ENCODE peak calls at places on chromosomes 13 and 19, in eight cellular contexts. R is substantia nigra; S is neural progenitor cell; A is WERI-Rb-1; N is tibial nerve; E is osteoblast; Y is nucleus accumbens; G is activated naive CD4-positive, alpha-beta T cell treated with anti-CD3 and anti-CD28 coated beads, Interleukin-2, amount 50 U/mL, for 16 hours. P is an unnamed sample.

GRCh38 chr19:40717880-40718773 is 1.2 kb downstream of the ITPKC start:
- DNase-seq in Y (no peak), E (peak), A (peak), N (no peak), S (peak), G (no peak), R (no peak), P (no peak)

GRCh38 chr19:44974809-44975347 is 19.7 kb downstream of the CLPTM1 start:
- DNase-seq in A (no peak), G (no peak), R (no peak), E (no peak), S (no peak), N (no peak), Y (no peak), P (no peak)

GRCh38 chr13:21478881-21479808 is 20.0 kb upstream of the ZDHHC20 start:
- DNase-seq in S (peak), E (peak), A (peak), G (peak), R (peak), Y (peak), N (no peak), P (peak)

GRCh38 chr13:97506511-97506910 is 72.5 kb downstream of the RAP2A start:
- DNase-seq in G (no peak), S (no peak), Y (peak), R (peak), E (no peak), N (no peak), A (no peak), P (peak)

GRCh38 chr13:41645313-41645712 is 188.0 kb downstream of the RGCC start:
- DNase-seq in E (peak), N (peak), Y (no peak), G (no peak), R (no peak), A (no peak), S (no peak), P (no peak)

GRCh38 chr13:37109080-37109678 is 3.7 kb upstream of the CSNK1A1L start:
- DNase-seq in E (no peak), A (no peak), S (peak), Y (no peak), R (no peak), G (no peak), N (no peak), P (peak)

GRCh38 chr13:26480246-26480855 is 77.1 kb upstream of the WASF3 start:
- DNase-seq in G (no peak), R (no peak), N (no peak), E (no peak), Y (no peak), A (no peak), S (no peak), P (no peak)

GRCh38 chr19:5951338-5951861 is 26.5 kb downstream of the RANBP3 start:
- DNase-seq in S (peak), G (no peak), Y (no peak), A (no peak), N (no peak), E (no peak), R (peak), P (peak)

GRCh38 chr19:19115954-19116353 is 22.3 kb downstream of the TMEM161A start:
- DNase-seq in E (peak), G (peak), Y (no peak), R (peak), N (no peak), S (peak), A (peak), P (no peak)

P was measured in left kidney.